ENCODE peak calls at places on chromosomes 5 and 9, in four cellular contexts. K is OCI-LY7, G is fibroblast of the aortic adventitia, V is tibial nerve. S is an unnamed sample.

GRCh38 chr5:54632131-54632551 is 114.6 kb downstream of the SNX18 start:
- DNase-seq in V (no peak), G (peak), K (no peak), S (no peak)

GRCh38 chr9:4297795-4298254 is 2.0 kb downstream of the GLIS3 start:
- DNase-seq in V (peak), K (no peak), G (peak), S (peak)

GRCh38 chr9:22134390-22134789 is 125.3 kb upstream of the CDKN2B start:
- DNase-seq in V (no peak), K (no peak), G (no peak), S (no peak)

GRCh38 chr5:63524281-63524680 is 438.0 kb downstream of the HTR1A start:
- DNase-seq in G (no peak), K (no peak), V (no peak), S (no peak)

GRCh38 chr9:136668983-136669790 is 6.5 kb downstream of the EGFL7 start:
- DNase-seq in G (no peak), V (no peak), K (no peak), S (no peak)

GRCh38 chr5:55226027-55226933 is 835 bp downstream of the MCIDAS start:
- DNase-seq in G (peak), V (no peak), K (peak), S (peak)

GRCh38 chr5:124865603-124866354 is 119.3 kb upstream of the ZNF608 start:
- DNase-seq in G (no peak), K (no peak), V (no peak), S (no peak)

GRCh38 chr9:118023649-118024048 is 319.4 kb downstream of the TLR4 start:
- DNase-seq in V (no peak), G (no peak), K (no peak), S (no peak)

GRCh38 chr9:93634311-93635185 is 58.2 kb downstream of the PHF2 start:
- DNase-seq in V (no peak), K (no peak), G (no peak), S (no peak)

GRCh38 chr9:72315510-72316287 is 49.3 kb downstream of the ZFAND5 start:
- DNase-seq in V (peak), K (no peak), G (peak), S (no peak)

GRCh38 chr9:86282979-86283535 is 719 bp upstream of the ISCA1 start:
- DNase-seq in K (no peak), V (no peak), G (peak), S (no peak)

GRCh38 chr9:95132406-95133350 is 184.8 kb downstream of the FANCC start:
- DNase-seq in G (no peak), V (no peak), K (no peak), S (no peak)

GRCh38 chr5:113807384-113808053 is 294.0 kb downstream of the YTHDC2 start:
- DNase-seq in K (no peak), V (no peak), G (peak), S (no peak)

GRCh38 chr9:123469231-123469630 is 113.2 kb downstream of the CRB2 start:
- DNase-seq in G (no peak), K (no peak), V (no peak), S (no peak)

GRCh38 chr5:180779985-180780610 is 22.5 kb downstream of the MGAT1 start:
- DNase-seq in K (no peak), G (no peak), V (no peak), S (no peak)

GRCh38 chr5:11324521-11325289 is 563.7 kb upstream of the DAP start:
- DNase-seq in G (no peak), K (no peak), V (no peak), S (no peak)

GRCh38 chr9:93151097-93151784 is 17.2 kb upstream of the NINJ1 start:
- DNase-seq in G (no peak), V (no peak), K (no peak), S (no peak)

GRCh38 chr9:129321511-129322021 is 143.5 kb upstream of the IER5L start:
- DNase-seq in G (no peak), K (no peak), V (no peak), S (no peak)

GRCh38 chr5:93048858-93049257 is 532.2 kb downstream of the NR2F1-AS1 start:
- DNase-seq in K (no peak), V (no peak), G (no peak), S (no peak)

GRCh38 chr9:133972041-133972970 is 19.8 kb downstream of the VAV2 start:
- DNase-seq in V (no peak), K (no peak), G (no peak), S (no peak)

GRCh38 chr5:31717586-31717985 is 78.7 kb downstream of the PDZD2 start:
- DNase-seq in G (no peak), V (no peak), K (no peak), S (no peak)
- H3K4me3 ChIP-seq in G (no peak), V (no peak), K (no peak), S (no peak)

GRCh38 chr9:80787636-80788035 is 901.7 kb downstream of the TLE1 start:
- DNase-seq in V (no peak), G (no peak), K (no peak), S (no peak)
- H3K4me3 ChIP-seq in V (no peak), G (no peak), K (no peak), S (no peak)

DNA sequence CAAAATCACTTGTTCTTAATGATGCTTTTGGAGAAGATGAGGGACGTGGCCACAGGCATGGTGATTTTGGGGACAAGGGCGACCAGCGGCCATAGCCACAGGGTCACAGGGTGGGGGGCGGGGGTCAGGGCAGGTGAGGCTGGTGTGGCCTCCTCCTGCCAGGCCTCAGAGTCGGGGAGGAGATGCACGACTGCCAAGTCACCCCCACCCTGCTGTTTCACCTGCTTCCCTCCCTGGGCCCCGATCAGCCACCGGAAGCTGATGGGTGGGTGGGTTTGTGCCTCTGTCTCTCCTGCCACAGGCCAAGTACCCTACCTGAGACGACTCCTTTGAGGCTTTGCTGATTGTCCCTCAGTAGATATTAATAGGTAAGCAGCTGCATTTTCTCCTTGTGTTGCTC is 199.3 kb downstream of the PAX5 start:
- DNase-seq in V (no peak), K (no peak), G (no peak), S (no peak)
- H3K4me3 ChIP-seq in V (no peak), K (no peak), G (no peak), S (no peak)

DNA sequence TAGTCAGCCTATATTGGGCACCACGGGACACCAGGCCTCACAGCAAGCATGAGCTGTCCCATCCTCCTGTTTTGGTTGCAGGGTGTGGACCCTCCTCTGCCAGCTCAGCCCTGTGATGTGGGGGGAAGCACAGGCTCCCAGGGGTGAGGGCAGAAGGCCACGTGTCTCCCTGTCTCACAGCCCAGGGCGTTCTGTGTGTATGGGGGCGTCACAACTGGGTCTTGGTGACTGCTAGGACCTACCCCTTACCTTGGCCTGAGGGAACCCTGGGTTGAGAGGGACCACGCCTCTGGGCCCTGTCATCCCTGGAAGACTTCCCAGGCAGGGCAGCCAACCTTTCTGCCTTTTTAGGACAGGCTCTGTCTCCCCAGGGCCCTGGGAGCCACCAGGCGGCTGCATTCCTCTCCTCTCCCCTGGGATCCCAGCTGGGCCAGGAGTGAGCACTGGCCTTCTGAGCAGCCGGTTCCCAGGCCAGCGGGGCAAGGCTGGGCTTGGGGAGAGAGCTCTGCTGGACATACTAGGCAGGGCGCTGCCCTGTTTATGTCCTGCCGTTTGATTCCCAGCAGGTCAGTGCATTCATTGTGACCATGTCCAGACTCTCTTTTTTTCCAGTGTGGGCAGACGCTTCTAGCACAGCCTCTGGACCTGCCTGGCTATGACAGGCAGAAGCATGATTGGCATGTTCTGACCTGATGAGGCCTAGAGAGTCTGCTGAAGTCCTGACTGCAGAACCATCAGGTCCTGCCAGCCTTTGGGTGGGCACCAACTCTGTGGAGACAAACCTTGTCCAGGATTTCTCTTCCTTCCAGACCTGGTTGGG is 97.5 kb downstream of the DAB2IP start:
- DNase-seq in G (no peak), K (no peak), V (no peak), S (no peak)
- H3K4me3 ChIP-seq in G (no peak), K (no peak), V (no peak), S (peak)

GRCh38 chr5:134464988-134465855 is 53.5 kb upstream of the CDKN2AIPNL start:
- DNase-seq in V (no peak), K (peak), G (no peak), S (no peak)
- H3K4me3 ChIP-seq in V (peak), K (peak), G (no peak), S (no peak)

GRCh38 chr5:170633235-170634041 is 129.6 kb downstream of the KCNIP1 start:
- DNase-seq in V (no peak), K (no peak), G (peak), S (peak)

GRCh38 chr5:170632985-170633234 is 129.1 kb downstream of the KCNIP1 start:
- DNase-seq in G (no peak), K (peak), V (no peak), S (no peak)

GRCh38 chr5:170631471-170632195 is 127.8 kb downstream of the KCNIP1 start:
- DNase-seq in V (no peak), K (no peak), G (no peak), S (no peak)

GRCh38 chr5:170630711-170631141 is 126.9 kb downstream of the KCNIP1 start:
- DNase-seq in G (no peak), V (no peak), K (no peak), S (no peak)

DNA sequence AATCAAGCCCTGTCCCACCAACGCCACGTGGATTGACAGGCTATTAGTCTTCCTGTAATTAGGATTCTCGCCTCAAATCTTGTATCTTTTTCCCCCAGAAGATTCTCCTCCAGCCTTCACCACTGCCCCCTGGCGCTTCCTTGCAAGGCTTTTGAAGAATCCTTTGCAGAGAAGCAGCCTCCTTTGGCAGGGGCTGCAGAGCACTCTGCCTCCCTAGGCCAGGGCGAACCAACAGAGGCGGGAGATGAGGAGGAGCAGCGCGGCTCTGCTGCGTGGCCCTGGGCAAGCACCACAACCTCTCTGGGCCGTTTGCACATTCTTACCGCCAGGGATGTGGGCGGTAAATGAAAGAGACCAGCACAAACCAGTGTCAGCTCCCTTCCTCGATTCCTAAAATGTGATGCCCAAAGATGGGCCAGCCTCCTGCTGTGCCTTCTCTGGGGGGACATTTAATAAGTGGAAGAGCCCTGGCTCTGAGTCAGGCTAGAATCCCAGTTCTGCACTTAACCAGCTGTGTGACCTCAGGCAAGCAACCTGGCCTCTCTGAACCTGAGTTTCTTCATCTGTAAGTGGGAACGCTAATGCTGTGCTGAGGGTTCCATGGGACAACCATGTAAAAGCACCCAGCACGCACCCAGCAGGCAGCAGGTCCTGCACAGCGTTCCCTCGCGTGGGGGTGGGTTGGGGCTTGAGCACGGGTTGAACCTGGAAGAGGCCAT is 128.6 kb downstream of the KCNIP1 start:
- DNase-seq in V (no peak), K (no peak), G (no peak), S (no peak)
- H3K4me3 ChIP-seq in V (no peak), K (no peak), G (no peak), S (no peak)